ENCODE peak calls at places on chromosomes 16 and 17, in six cellular contexts. One of them, this sample, is unnamed.

GRCh38 chr16:87850009-87851006 is 19.0 kb downstream of the SLC7A5 start:
- DNase-seq in H9: peak
- DNase-seq in PC-3: peak
- DNase-seq in H1: peak
- DNase-seq in mammary epithelial cell: no peak
- DNase-seq in fibroblast of lung: peak
- DNase-seq in this sample: peak

GRCh38 chr17:38706625-38707298 is 1.7 kb downstream of the MLLT6 start:
- DNase-seq in mammary epithelial cell: peak
- DNase-seq in H9: no peak
- DNase-seq in PC-3: no peak
- DNase-seq in fibroblast of lung: no peak
- DNase-seq in H1: peak
- DNase-seq in this sample: peak

GRCh38 chr17:30380643-30381419 is 2.1 kb downstream of the CPD start:
- DNase-seq in mammary epithelial cell: no peak
- DNase-seq in PC-3: no peak
- DNase-seq in fibroblast of lung: no peak
- DNase-seq in H1: no peak
- DNase-seq in H9: no peak
- DNase-seq in this sample: no peak

GRCh38 chr17:9244066-9245052 is 223.0 kb downstream of the NTN1 start:
- DNase-seq in mammary epithelial cell: no peak
- DNase-seq in fibroblast of lung: peak
- DNase-seq in H1: no peak
- DNase-seq in PC-3: no peak
- DNase-seq in H9: no peak
- DNase-seq in this sample: no peak

GRCh38 chr17:32912218-32912897 is 15.6 kb upstream of the TMEM98 start:
- DNase-seq in H9: peak
- DNase-seq in fibroblast of lung: peak
- DNase-seq in H1: no peak
- DNase-seq in mammary epithelial cell: no peak
- DNase-seq in PC-3: peak
- DNase-seq in this sample: peak

GRCh38 chr16:49755291-49755611 is 100.7 kb downstream of the ZNF423 start:
- DNase-seq in H1: no peak
- DNase-seq in fibroblast of lung: peak
- DNase-seq in H9: no peak
- DNase-seq in mammary epithelial cell: no peak
- DNase-seq in PC-3: peak
- DNase-seq in this sample: no peak

GRCh38 chr17:77677637-77678036 is 280.9 kb upstream of the TNRC6C start:
- DNase-seq in fibroblast of lung: no peak
- DNase-seq in PC-3: no peak
- DNase-seq in H9: no peak
- DNase-seq in H1: no peak
- DNase-seq in mammary epithelial cell: no peak
- DNase-seq in this sample: no peak

GRCh38 chr17:74268554-74268953 is 5.5 kb upstream of the DNAI2 start:
- DNase-seq in PC-3: no peak
- DNase-seq in H9: no peak
- DNase-seq in mammary epithelial cell: no peak
- DNase-seq in H1: no peak
- DNase-seq in fibroblast of lung: no peak
- DNase-seq in this sample: no peak

GRCh38 chr16:4597174-4597573 is 17.5 kb downstream of the UBALD1 start:
- DNase-seq in PC-3: no peak
- DNase-seq in H1: no peak
- DNase-seq in mammary epithelial cell: peak
- DNase-seq in H9: no peak
- DNase-seq in fibroblast of lung: no peak
- DNase-seq in this sample: peak

GRCh38 chr16:67142342-67142741 is 8.5 kb downstream of the B3GNT9 start:
- DNase-seq in mammary epithelial cell: no peak
- DNase-seq in PC-3: no peak
- DNase-seq in fibroblast of lung: no peak
- DNase-seq in H9: no peak
- DNase-seq in H1: no peak
- DNase-seq in this sample: no peak

GRCh38 chr17:54891176-54891821 is 9.4 kb upstream of the TOM1L1 start:
- DNase-seq in H1: peak
- DNase-seq in PC-3: peak
- DNase-seq in H9: peak
- DNase-seq in fibroblast of lung: peak
- DNase-seq in mammary epithelial cell: peak
- DNase-seq in this sample: peak

GRCh38 chr16:68995011-68995504 is 110.4 kb upstream of the HAS3 start:
- DNase-seq in fibroblast of lung: peak
- DNase-seq in mammary epithelial cell: peak
- DNase-seq in PC-3: peak
- DNase-seq in H9: peak
- DNase-seq in H1: no peak
- DNase-seq in this sample: peak

GRCh38 chr16:66150691-66151090 is 215.8 kb upstream of the CDH5 start:
- DNase-seq in mammary epithelial cell: no peak
- DNase-seq in H1: no peak
- DNase-seq in PC-3: no peak
- DNase-seq in fibroblast of lung: peak
- DNase-seq in H9: no peak
- DNase-seq in this sample: no peak

GRCh38 chr16:1947369-1947670 is 4.3 kb upstream of the MSRB1 start:
- DNase-seq in mammary epithelial cell: no peak
- DNase-seq in PC-3: no peak
- DNase-seq in H1: no peak
- DNase-seq in fibroblast of lung: no peak
- DNase-seq in H9: no peak
- DNase-seq in this sample: no peak

GRCh38 chr17:48498168-48498840 is 32.5 kb downstream of the HOXB1 start:
- DNase-seq in mammary epithelial cell: no peak
- DNase-seq in PC-3: peak
- DNase-seq in H9: no peak
- DNase-seq in fibroblast of lung: no peak
- DNase-seq in H1: no peak
- DNase-seq in this sample: no peak

GRCh38 chr17:40490289-40490853 is 11.1 kb downstream of the TNS4 start:
- DNase-seq in mammary epithelial cell: peak
- DNase-seq in fibroblast of lung: peak
- DNase-seq in H1: peak
- DNase-seq in H9: peak
- DNase-seq in PC-3: peak
- DNase-seq in this sample: peak

GRCh38 chr16:23534868-23535860 is 22.0 kb downstream of the EARS2 start:
- DNase-seq in H1: no peak
- DNase-seq in fibroblast of lung: no peak
- DNase-seq in PC-3: no peak
- DNase-seq in H9: no peak
- DNase-seq in mammary epithelial cell: peak
- DNase-seq in this sample: no peak

GRCh38 chr17:48612854-48613691 is 2.0 kb downstream of the HOXB8 start:
- DNase-seq in H1: no peak
- DNase-seq in mammary epithelial cell: peak
- DNase-seq in PC-3: no peak
- DNase-seq in H9: peak
- DNase-seq in fibroblast of lung: peak
- DNase-seq in this sample: peak

GRCh38 chr16:11835891-11836652 is 15.3 kb downstream of the RSL1D1 start:
- DNase-seq in PC-3: no peak
- DNase-seq in fibroblast of lung: peak
- DNase-seq in H9: no peak
- DNase-seq in mammary epithelial cell: no peak
- DNase-seq in H1: no peak
- DNase-seq in this sample: peak

GRCh38 chr16:11583889-11584565 is 2.7 kb downstream of the LITAF start:
- DNase-seq in fibroblast of lung: no peak
- DNase-seq in H1: no peak
- DNase-seq in PC-3: peak
- DNase-seq in mammary epithelial cell: peak
- DNase-seq in H9: no peak
- DNase-seq in this sample: no peak

GRCh38 chr17:82228278-82228841 is 482 bp upstream of the SLC16A3 start:
- DNase-seq in H9: no peak
- DNase-seq in fibroblast of lung: peak
- DNase-seq in mammary epithelial cell: no peak
- DNase-seq in H1: peak
- DNase-seq in PC-3: no peak
- DNase-seq in this sample: peak

GRCh38 chr17:56440391-56440790 is 153.1 kb upstream of the NOG start:
- DNase-seq in fibroblast of lung: no peak
- DNase-seq in PC-3: no peak
- DNase-seq in H9: no peak
- DNase-seq in mammary epithelial cell: peak
- DNase-seq in H1: no peak
- DNase-seq in this sample: no peak

GRCh38 chr17:62859146-62859545 is 51.0 kb upstream of the MARCHF10 start:
- DNase-seq in fibroblast of lung: peak
- DNase-seq in mammary epithelial cell: no peak
- DNase-seq in H9: no peak
- DNase-seq in PC-3: peak
- DNase-seq in H1: peak
- DNase-seq in this sample: no peak

GRCh38 chr17:8079291-8080207 is 8.0 kb downstream of the ALOX12B start:
- DNase-seq in fibroblast of lung: peak
- DNase-seq in H9: peak
- DNase-seq in H1: peak
- DNase-seq in PC-3: peak
- DNase-seq in mammary epithelial cell: peak
- DNase-seq in this sample: peak
- TF ChIP-seq CTCF in fibroblast of lung: peak
- TF ChIP-seq CTCF in H9: peak
- TF ChIP-seq CTCF in H1: peak
- TF ChIP-seq CTCF in PC-3: peak
- TF ChIP-seq CTCF in mammary epithelial cell: peak
- TF ChIP-seq CTCF in this sample: peak

GRCh38 chr17:3834811-3835210 is 11.2 kb downstream of the NCBP3 start:
- DNase-seq in PC-3: no peak
- DNase-seq in H1: no peak
- DNase-seq in H9: no peak
- DNase-seq in fibroblast of lung: no peak
- DNase-seq in mammary epithelial cell: no peak
- DNase-seq in this sample: no peak

GRCh38 chr17:3828151-3828851 is 17.7 kb downstream of the NCBP3 start:
- DNase-seq in PC-3: no peak
- DNase-seq in H1: no peak
- DNase-seq in H9: no peak
- DNase-seq in fibroblast of lung: peak
- DNase-seq in mammary epithelial cell: no peak
- DNase-seq in this sample: no peak

GRCh38 chr17:3827124-3827773 is 18.8 kb downstream of the NCBP3 start:
- DNase-seq in H1: peak
- DNase-seq in mammary epithelial cell: peak
- DNase-seq in H9: peak
- DNase-seq in fibroblast of lung: peak
- DNase-seq in PC-3: peak
- DNase-seq in this sample: peak

GRCh38 chr17:3826191-3826590 is 19.9 kb downstream of the NCBP3 start:
- DNase-seq in mammary epithelial cell: no peak
- DNase-seq in fibroblast of lung: no peak
- DNase-seq in H9: no peak
- DNase-seq in H1: no peak
- DNase-seq in PC-3: no peak
- DNase-seq in this sample: no peak

GRCh38 chr17:3828852-3829232 is 17.2 kb downstream of the NCBP3 start:
- DNase-seq in H9: no peak
- DNase-seq in PC-3: no peak
- DNase-seq in mammary epithelial cell: no peak
- DNase-seq in fibroblast of lung: no peak
- DNase-seq in H1: no peak
- DNase-seq in this sample: no peak
- H3K9ac ChIP-seq in H9: no peak
- H3K9ac ChIP-seq in PC-3: no peak
- H3K9ac ChIP-seq in mammary epithelial cell: no peak
- H3K9ac ChIP-seq in fibroblast of lung: no peak
- H3K9ac ChIP-seq in H1: no peak
- H3K9ac ChIP-seq in this sample: no peak

GRCh38 chr17:80538484-80538883 is 6.2 kb upstream of the RPTOR start:
- DNase-seq in mammary epithelial cell: no peak
- DNase-seq in H1: no peak
- DNase-seq in H9: no peak
- DNase-seq in PC-3: no peak
- DNase-seq in fibroblast of lung: no peak
- DNase-seq in this sample: no peak

GRCh38 chr17:80544655-80545498 is at the start of gene RPTOR:
- DNase-seq in H1: peak
- DNase-seq in H9: peak
- DNase-seq in fibroblast of lung: peak
- DNase-seq in PC-3: peak
- DNase-seq in mammary epithelial cell: peak
- DNase-seq in this sample: peak

GRCh38 chr17:80539022-80539421 is 5.6 kb upstream of the RPTOR start:
- DNase-seq in PC-3: no peak
- DNase-seq in mammary epithelial cell: no peak
- DNase-seq in H1: no peak
- DNase-seq in H9: peak
- DNase-seq in fibroblast of lung: no peak
- DNase-seq in this sample: peak
- TF ChIP-seq CTCF in PC-3: no peak
- TF ChIP-seq CTCF in mammary epithelial cell: no peak
- TF ChIP-seq CTCF in H1: no peak
- TF ChIP-seq CTCF in H9: peak
- TF ChIP-seq CTCF in fibroblast of lung: no peak
- TF ChIP-seq CTCF in this sample: peak

GRCh38 chr17:7438656-7439460 is 454 bp upstream of the FGF11 start:
- DNase-seq in H1: no peak
- DNase-seq in PC-3: no peak
- DNase-seq in H9: no peak
- DNase-seq in mammary epithelial cell: no peak
- DNase-seq in fibroblast of lung: no peak
- DNase-seq in this sample: no peak
- H3K9ac ChIP-seq in H1: no peak
- H3K9ac ChIP-seq in PC-3: no peak
- H3K9ac ChIP-seq in H9: no peak
- H3K9ac ChIP-seq in mammary epithelial cell: peak
- H3K9ac ChIP-seq in fibroblast of lung: no peak
- H3K9ac ChIP-seq in this sample: no peak

GRCh38 chr17:72077326-72077960 is 43.4 kb upstream of the SOX9 start:
- DNase-seq in H1: no peak
- DNase-seq in H9: no peak
- DNase-seq in mammary epithelial cell: peak
- DNase-seq in PC-3: peak
- DNase-seq in fibroblast of lung: no peak
- DNase-seq in this sample: peak
- TF ChIP-seq CTCF in H1: peak
- TF ChIP-seq CTCF in H9: peak
- TF ChIP-seq CTCF in mammary epithelial cell: no peak
- TF ChIP-seq CTCF in PC-3: peak
- TF ChIP-seq CTCF in fibroblast of lung: peak
- TF ChIP-seq CTCF in this sample: peak